ENCODE peak calls at places on chromosomes 12 and 14, in four cellular contexts. U is HepG2, Z is neuronal stem cell, H is HCT116. F is an unnamed sample.

GRCh38 chr12:132315507-132315906 is 13.9 kb downstream of the GALNT9 start:
- DNase-seq in H (no peak), U (no peak), Z (no peak), F (no peak)

GRCh38 chr12:49937639-49938300 is 12.8 kb upstream of the AQP2 start:
- DNase-seq in Z (no peak), H (no peak), U (no peak), F (no peak)

GRCh38 chr14:52694761-52695480 is 437 bp downstream of the ERO1A start:
- DNase-seq in H (no peak), U (peak), Z (peak), F (peak)

GRCh38 chr14:59032821-59033220 is 155.6 kb upstream of the DAAM1 start:
- DNase-seq in U (no peak), Z (no peak), H (no peak), F (no peak)

GRCh38 chr14:48384786-48385185 is 709.4 kb upstream of the MDGA2 start:
- DNase-seq in U (no peak), Z (no peak), H (no peak), F (no peak)

GRCh38 chr12:108773798-108774788 is 42.8 kb upstream of the CORO1C start:
- DNase-seq in H (no peak), Z (no peak), U (peak), F (peak)

GRCh38 chr14:95559203-95559602 is 24.4 kb downstream of the GLRX5 start:
- DNase-seq in Z (no peak), U (no peak), H (no peak), F (no peak)

GRCh38 chr12:47449797-47450196 is 256.0 kb downstream of the RPAP3 start:
- DNase-seq in H (no peak), Z (no peak), U (no peak), F (no peak)

GRCh38 chr12:82688035-82688501 is 1.4 kb downstream of the TMTC2 start:
- DNase-seq in Z (no peak), U (no peak), H (no peak), F (no peak)

GRCh38 chr14:20343855-20344205 is 395 bp downstream of the PARP2 start:
- DNase-seq in U (no peak), Z (no peak), H (no peak), F (no peak)

GRCh38 chr12:11836282-11836963 is 186.9 kb downstream of the ETV6 start:
- DNase-seq in U (no peak), H (no peak), Z (no peak), F (no peak)

GRCh38 chr12:51923506-51924365 is 16.4 kb downstream of the ACVRL1 start:
- DNase-seq in U (no peak), Z (no peak), H (no peak), F (peak)

DNA sequence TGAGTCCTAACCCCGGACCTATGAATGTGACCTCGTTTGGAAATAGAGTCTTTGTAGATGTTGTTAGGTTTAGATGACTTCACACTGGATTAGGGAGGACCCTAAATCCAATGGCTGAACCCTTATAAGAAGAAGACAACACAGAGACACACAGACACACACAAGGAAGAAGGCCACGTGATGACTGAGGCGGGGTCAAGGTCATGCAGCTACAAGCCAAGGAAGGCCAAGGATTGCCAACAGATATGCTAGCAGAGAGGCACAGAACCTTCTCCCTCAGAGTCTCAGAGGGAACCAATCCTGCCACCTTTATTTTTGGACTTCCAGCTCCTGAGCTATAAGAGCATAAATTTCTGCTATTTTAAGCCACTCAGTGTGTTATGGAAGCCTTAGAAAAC is 31.8 kb downstream of the LTBP2 start:
- DNase-seq in H (no peak), U (no peak), Z (no peak), F (no peak)
- H3K4me2 ChIP-seq in H (peak), U (no peak), Z (no peak), F (no peak)

GRCh38 chr14:89206426-89206825 is 210.6 kb downstream of the FOXN3 start:
- DNase-seq in H (no peak), U (no peak), Z (no peak), F (no peak)
- H2AFZ ChIP-seq in H (no peak), U (no peak), Z (no peak), F (no peak)

GRCh38 chr12:66014818-66015217 is 115.7 kb downstream of the LLPH start:
- DNase-seq in U (peak), H (no peak), Z (no peak), F (no peak)
- H3K4me2 ChIP-seq in U (no peak), H (no peak), Z (no peak), F (no peak)

GRCh38 chr12:102167821-102168605 is 29.6 kb downstream of the PMCH start:
- DNase-seq in H (no peak), Z (no peak), U (no peak), F (no peak)
- H2AFZ ChIP-seq in H (no peak), Z (no peak), U (no peak), F (no peak)

DNA sequence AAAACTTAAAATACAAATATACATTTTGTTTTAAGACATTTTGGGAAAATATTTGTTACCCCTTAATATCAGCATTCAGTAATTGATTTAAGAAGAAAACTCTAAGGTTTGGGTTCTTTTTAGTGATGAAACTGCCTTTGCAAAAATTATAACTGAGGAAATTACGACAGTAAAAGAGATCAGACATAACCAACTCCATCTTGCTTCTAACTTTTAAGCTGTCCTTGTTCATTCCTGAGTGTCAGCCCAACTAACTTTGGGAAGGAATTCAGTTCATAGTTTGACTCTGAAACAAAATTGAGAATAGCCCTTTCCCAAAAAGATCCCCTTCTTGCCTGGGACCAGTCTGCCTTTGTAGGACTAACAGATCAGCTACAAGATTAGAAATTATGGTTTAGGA is 93.0 kb downstream of the TMTC1 start:
- DNase-seq in H (no peak), Z (no peak), U (no peak), F (no peak)
- H3K4me2 ChIP-seq in H (no peak), Z (no peak), U (no peak), F (no peak)

GRCh38 chr12:89040146-89040964 is 311.9 kb downstream of the DUSP6 start:
- DNase-seq in H (no peak), U (no peak), Z (no peak), F (peak)
- H2AFZ ChIP-seq in H (no peak), U (no peak), Z (peak), F (no peak)

DNA sequence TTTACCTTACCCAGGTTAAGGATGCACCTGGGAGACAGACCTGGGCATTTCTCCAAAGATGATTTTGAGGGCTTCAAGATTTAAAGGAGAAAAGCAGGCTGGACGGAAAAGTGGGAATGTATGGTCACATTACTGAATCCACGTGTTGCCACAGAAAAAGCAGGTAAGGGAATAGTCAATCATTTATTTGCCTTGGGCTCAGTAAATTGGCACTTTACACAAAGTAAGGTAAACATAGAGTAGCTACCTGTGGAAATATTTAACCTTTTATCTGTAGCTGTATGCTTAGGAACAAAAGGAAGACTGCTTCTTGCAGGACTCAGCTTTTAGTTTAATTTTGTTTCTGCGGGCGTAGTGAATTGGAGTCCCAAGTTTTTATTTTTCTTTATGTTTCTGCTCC is 153.3 kb downstream of the SLCO1B3 start:
- DNase-seq in H (no peak), Z (no peak), U (no peak), F (no peak)
- H3K4me2 ChIP-seq in H (no peak), Z (no peak), U (no peak), F (no peak)